ENCODE peak calls at places on chromosomes 6 and 20, in ten cellular contexts. Z, B, D, N, J, U, X, Y, H and W are unnamed samples.

GRCh38 chr6:166050559-166050958 is 117.1 kb downstream of the TBXT start:
- DNase-seq in Y (no peak), B (no peak), J (no peak), D (no peak), N (no peak), H (no peak), X (no peak), U (no peak), Z (no peak), W (no peak)

GRCh38 chr20:48826064-48826463 is 1.7 kb downstream of the PREX1 start:
- DNase-seq in Y (no peak), D (no peak), H (no peak), X (no peak), N (no peak), J (no peak), B (no peak), U (no peak), Z (no peak), W (no peak)

GRCh38 chr6:139249387-139249786 is 42.4 kb downstream of the TXLNB start:
- DNase-seq in N (no peak), J (no peak), U (no peak), Y (peak; percentile 25), Z (no peak), D (no peak), H (no peak), B (no peak), X (no peak), W (no peak)

GRCh38 chr20:25508083-25508770 is 77.1 kb downstream of the NINL start:
- DNase-seq in H (peak; percentile 56), B (peak; percentile 28), U (peak; percentile 18), Y (no peak), D (peak; percentile 91), N (no peak), X (no peak), Z (peak; percentile 59), J (peak; percentile 23), W (no peak)

GRCh38 chr6:38110407-38111025 is 291.0 kb downstream of the ZFAND3 start:
- DNase-seq in B (peak; percentile 24), N (no peak), X (no peak), U (no peak), Y (no peak), H (no peak), D (peak; percentile 47), Z (no peak), J (no peak), W (no peak)

GRCh38 chr6:1487239-1487638 is 97.9 kb downstream of the FOXF2 start:
- DNase-seq in Z (no peak), D (no peak), N (no peak), B (no peak), H (no peak), U (no peak), X (no peak), Y (no peak), J (no peak), W (no peak)

GRCh38 chr6:1851681-1852456 is 242.2 kb downstream of the FOXC1 start:
- DNase-seq in J (no peak), U (no peak), X (no peak), Z (no peak), Y (no peak), H (no peak), D (no peak), N (no peak), B (no peak), W (no peak)

GRCh38 chr6:17740559-17741220 is 34.0 kb upstream of the NUP153 start:
- DNase-seq in D (no peak), Z (no peak), U (no peak), B (no peak), X (no peak), Y (no peak), H (no peak), J (no peak), N (no peak), W (no peak)

GRCh38 chr20:43032459-43032858 is 157.2 kb downstream of the PTPRT start:
- DNase-seq in Z (no peak), J (no peak), Y (no peak), X (no peak), B (no peak), H (no peak), D (no peak), N (no peak), U (no peak), W (no peak)

GRCh38 chr6:30884521-30885480 is 482 bp downstream of the DDR1 start:
- DNase-seq in J (no peak), Y (peak; percentile 58), U (peak; percentile 54), X (peak; percentile 17), Z (no peak), H (peak; percentile 39), D (no peak), N (no peak), B (peak; percentile 65), W (no peak)

GRCh38 chr6:30882764-30883475 is 1.4 kb upstream of the DDR1 start:
- DNase-seq in N (peak; percentile 54), D (no peak), X (no peak), U (peak; percentile 84), Y (peak; percentile 73), Z (no peak), B (peak; percentile 92), J (no peak), H (peak; percentile 89), W (no peak)

GRCh38 chr6:30881987-30882763 is 2.1 kb upstream of the DDR1 start:
- DNase-seq in Z (no peak), D (peak; percentile 60), H (no peak), U (peak; percentile 77), B (peak; percentile 66), N (no peak), Y (no peak), J (no peak), X (no peak), W (no peak)

GRCh38 chr6:30883743-30884520 is at the start of gene DDR1:
- DNase-seq in U (peak; percentile 79), J (no peak), H (peak; percentile 84), N (no peak), Z (no peak), B (peak; percentile 88), X (peak; percentile 43), Y (peak; percentile 60), D (peak; percentile 64), W (no peak)

DNA sequence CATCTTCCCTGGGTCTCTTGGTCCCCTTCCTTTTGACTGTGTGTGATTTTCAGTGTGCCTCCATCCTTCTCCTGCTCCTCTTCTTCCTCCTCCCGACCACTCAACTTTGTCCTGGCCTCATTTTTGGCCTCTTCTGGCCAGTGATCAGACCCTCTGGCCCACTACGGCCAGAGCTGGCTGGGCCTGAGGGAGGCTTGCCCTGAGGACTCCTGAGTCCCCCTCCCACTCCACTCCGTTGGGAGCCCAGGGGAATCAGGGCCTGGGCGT is 910 bp upstream of the DDR1 start:
- DNase-seq in D (no peak), Z (no peak), J (no peak), U (no peak), X (no peak), H (no peak), N (no peak), Y (no peak), B (no peak), W (no peak)
- H3K4me3 ChIP-seq in D (no peak overlapping the region), Z (no peak overlapping the region), J (peak overlapping the region; percentile 82), U (peak overlapping the region; percentile 64), X (no peak overlapping the region), H (peak overlapping the region; percentile 73), N (peak overlapping the region; percentile 87), Y (peak overlapping the region; percentile 59), B (peak overlapping the region; percentile 98), W (no peak overlapping the region)

GRCh38 chr20:9415426-9415825 is 99.0 kb upstream of the LAMP5 start:
- DNase-seq in H (no peak), D (no peak), Z (no peak), U (no peak), X (no peak), N (no peak), B (no peak), J (no peak), Y (no peak), W (no peak)

GRCh38 chr20:9412309-9412708 is 102.1 kb upstream of the LAMP5 start:
- DNase-seq in B (no peak), X (no peak), N (no peak), U (no peak), D (no peak), Z (no peak), J (no peak), H (no peak), Y (peak; percentile 61), W (no peak)

GRCh38 chr20:9417665-9418064 is 96.7 kb upstream of the LAMP5 start:
- DNase-seq in Z (no peak), U (peak; percentile 95), X (no peak), Y (no peak), B (peak; percentile 70), N (no peak), J (no peak), H (no peak), D (peak; percentile 44), W (no peak)

GRCh38 chr20:9413001-9413400 is 101.4 kb upstream of the LAMP5 start:
- DNase-seq in D (no peak), Z (no peak), U (no peak), H (no peak), X (no peak), B (no peak), Y (no peak), N (no peak), J (no peak), W (no peak)

DNA sequence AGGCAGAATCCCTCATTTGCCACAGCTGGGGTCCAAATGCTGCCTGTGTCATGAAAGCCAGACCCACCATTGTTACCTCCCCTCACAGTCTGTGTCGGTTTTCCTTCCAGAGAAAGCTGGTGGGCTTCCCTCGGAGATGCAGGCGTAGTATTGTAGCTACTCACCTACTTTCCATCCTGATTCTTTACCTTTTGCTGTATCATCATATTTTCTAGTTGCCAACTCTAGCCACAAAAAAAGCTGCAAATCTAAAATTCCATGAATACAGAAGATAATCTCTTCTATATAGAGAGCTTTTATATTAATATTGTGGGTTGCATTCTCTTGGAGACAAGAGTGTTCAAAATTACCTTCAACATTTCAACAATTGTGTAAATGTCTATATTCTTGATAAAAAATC is 98.0 kb upstream of the LAMP5 start:
- DNase-seq in B (no peak), J (no peak), H (no peak), U (no peak), X (no peak), Z (no peak), D (no peak), N (no peak), Y (no peak), W (no peak)
- H3K4me3 ChIP-seq in B (no peak overlapping the region), J (no peak overlapping the region), H (no peak overlapping the region), U (no peak overlapping the region), X (no peak overlapping the region), Z (no peak overlapping the region), D (no peak overlapping the region), N (no peak overlapping the region), Y (no peak overlapping the region), W (no peak overlapping the region)

GRCh38 chr20:47774081-47774777 is 11.1 kb downstream of the SULF2 start:
- DNase-seq in D (no peak), Z (no peak), Y (no peak), X (no peak), U (no peak), N (no peak), B (no peak), J (no peak), H (peak; percentile 24), W (no peak)
- H3K4me3 ChIP-seq in D (no peak overlapping the region), Z (no peak overlapping the region), Y (no peak overlapping the region), X (no peak overlapping the region), U (no peak overlapping the region), N (no peak overlapping the region), B (no peak overlapping the region), J (no peak overlapping the region), H (no peak overlapping the region), W (no peak overlapping the region)

DNA sequence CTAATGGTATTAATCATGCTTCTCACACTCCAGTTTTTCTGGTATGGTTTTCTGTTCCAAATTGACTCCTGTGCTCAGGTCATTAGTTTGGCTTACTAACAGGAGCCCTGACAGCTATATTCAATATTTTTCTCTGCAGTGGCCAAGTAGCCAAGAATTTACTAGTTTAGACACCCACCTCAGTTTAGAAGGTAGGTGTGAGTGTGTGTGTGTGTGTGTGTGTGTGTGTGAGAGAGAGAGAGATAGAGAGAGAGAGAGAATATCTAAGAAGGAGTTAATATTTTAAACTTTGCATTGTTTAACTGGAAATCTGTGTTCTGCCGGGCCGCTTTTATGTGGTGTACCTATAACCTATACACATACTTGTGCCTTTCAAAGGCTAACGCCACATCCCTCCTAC is 18.5 kb downstream of the JARID2 start:
- DNase-seq in X (no peak), U (no peak), J (no peak), D (no peak), B (no peak), Y (no peak), Z (no peak), N (no peak), H (no peak), W (no peak)
- H3K4me3 ChIP-seq in X (peak overlapping the region; percentile 17), U (no peak overlapping the region), J (no peak overlapping the region), D (no peak overlapping the region), B (no peak overlapping the region), Y (no peak overlapping the region), Z (no peak overlapping the region), N (no peak overlapping the region), H (no peak overlapping the region), W (no peak overlapping the region)